ENCODE peak calls at places on chromosomes 11 and 22, in six cellular contexts. N is kidney glomerular epithelial cell, R is Peyer's patch, J is HFFc6, S is aorta, G is Daoy. T is an unnamed sample.

GRCh38 chr22:50262973-50263617 is 1.6 kb upstream of the MAPK12 start:
- DNase-seq in G (no peak), N (no peak), J (no peak), R (no peak), S (no peak), T (no peak)

GRCh38 chr22:37697540-37697835 is 640 bp downstream of the TRIOBP start:
- DNase-seq in R (no peak), G (no peak), J (no peak), N (no peak), S (no peak), T (no peak)

GRCh38 chr11:11263238-11264030 is 89.6 kb downstream of the CSNK2A3 start:
- DNase-seq in R (no peak), S (no peak), G (peak), J (no peak), N (peak), T (peak)

GRCh38 chr11:62922653-62923371 is 1.6 kb upstream of the CHRM1 start:
- DNase-seq in R (no peak), G (peak), J (no peak), S (no peak), N (no peak), T (no peak)

GRCh38 chr11:114088836-114089235 is 29.3 kb downstream of the ZBTB16 start:
- DNase-seq in J (no peak), N (no peak), S (no peak), R (no peak), G (no peak), T (no peak)

GRCh38 chr22:49393526-49393925 is 434.1 kb downstream of the BRD1 start:
- DNase-seq in G (no peak), N (no peak), R (no peak), S (peak), J (no peak), T (no peak)

GRCh38 chr11:1323779-1324178 is 14.3 kb upstream of the TOLLIP start:
- DNase-seq in N (no peak), J (no peak), G (no peak), S (no peak), R (peak), T (no peak)

GRCh38 chr11:64356498-64357411 is 2.2 kb upstream of the RPS6KA4 start:
- DNase-seq in G (peak), N (peak), R (no peak), S (peak), J (peak), T (peak)

GRCh38 chr11:120182790-120183491 is 27.9 kb upstream of the OAF start:
- DNase-seq in J (no peak), G (peak), S (peak), N (no peak), R (peak), T (peak)

GRCh38 chr11:41118521-41118920 is 340.9 kb downstream of the LRRC4C start:
- DNase-seq in S (no peak), R (no peak), N (no peak), G (no peak), J (no peak), T (no peak)

GRCh38 chr22:29738118-29738815 is 18.5 kb downstream of the CABP7 start:
- DNase-seq in G (no peak), S (no peak), N (no peak), J (no peak), R (no peak), T (no peak)

GRCh38 chr11:110050201-110050506 is 43.0 kb upstream of the ZC3H12C start:
- DNase-seq in G (no peak), S (no peak), J (no peak), N (no peak), R (no peak), T (no peak)

GRCh38 chr11:134223066-134223465 is 701 bp downstream of the NCAPD3 start:
- DNase-seq in R (no peak), G (no peak), N (no peak), J (no peak), S (no peak), T (no peak)

GRCh38 chr11:105937738-105938137 is 84.3 kb downstream of the MSANTD4 start:
- DNase-seq in N (no peak), S (no peak), J (no peak), R (no peak), G (peak), T (peak)

GRCh38 chr11:112828433-112828832 is 132.8 kb upstream of the NCAM1 start:
- DNase-seq in N (no peak), J (no peak), S (no peak), R (no peak), G (no peak), T (no peak)

GRCh38 chr11:43941257-43941879 is 1.1 kb upstream of the C11orf96 start:
- DNase-seq in J (no peak), N (no peak), G (no peak), R (no peak), S (peak), T (no peak)

GRCh38 chr11:62497132-62497915 is 49.3 kb downstream of the AHNAK start:
- DNase-seq in R (peak), J (peak), S (no peak), G (peak), N (peak), T (peak)

GRCh38 chr11:129637983-129638776 is 177.5 kb upstream of the TMEM45B start:
- DNase-seq in R (no peak), G (no peak), S (no peak), N (no peak), J (no peak), T (no peak)

GRCh38 chr11:66727282-66727882 is 1.6 kb downstream of the SPTBN2 start:
- DNase-seq in N (no peak), G (peak), J (no peak), S (no peak), R (no peak), T (no peak)

GRCh38 chr11:3202759-3203158 is 15.9 kb downstream of the MRGPRG start:
- DNase-seq in S (peak), R (no peak), N (no peak), J (no peak), G (no peak), T (no peak)

GRCh38 chr11:25065711-25066110 is 568.9 kb downstream of the LUZP2 start:
- DNase-seq in S (no peak), J (no peak), G (no peak), R (no peak), N (peak), T (peak)

T was measured in H4.